ENCODE peak calls at places on chromosomes 11 and 22, in nine cellular contexts. H is mesenchymal stem cell, R is left lung, I is NT2/D1, Y is psoas muscle, C is uterus, F is tibial nerve, V is IMR-90, Q is stomach. X is an unnamed sample.

GRCh38 chr11:63505857-63506528 is at the start of gene LGALS12:
- DNase-seq in H (no peak), R (peak; percentile 82), I (no peak), Y (no peak), C (no peak), F (no peak), V (no peak), Q (no peak), X (no peak)

GRCh38 chr11:60485987-60486386 is 6.6 kb upstream of the MS4A12 start:
- DNase-seq in H (peak; percentile 3), R (no peak), I (peak; percentile 16), Y (no peak), C (no peak), F (peak; percentile 8), V (no peak), Q (peak; percentile 29), X (no peak)

GRCh38 chr11:40445391-40445790 is 1014.1 kb downstream of the LRRC4C start:
- DNase-seq in H (peak; percentile 16), R (no peak), I (no peak), Y (no peak), C (no peak), F (no peak), V (peak; percentile 25), Q (no peak), X (no peak)

GRCh38 chr11:124646148-124646547 is 23.5 kb downstream of the TBRG1 start:
- DNase-seq in H (no peak), R (no peak), I (no peak), Y (no peak), C (no peak), F (no peak), V (no peak), Q (no peak), X (no peak)

GRCh38 chr22:28021998-28022660 is 103.1 kb upstream of the PITPNB start:
- DNase-seq in H (no peak), R (no peak), I (no peak), Y (no peak), C (peak; percentile 10), F (no peak), V (no peak), Q (peak; percentile 21), X (no peak)

GRCh38 chr11:131910491-131911387 is 540.3 kb downstream of the NTM start:
- DNase-seq in H (peak; percentile 62), R (no peak), I (no peak), Y (no peak), C (no peak), F (no peak), V (peak; percentile 43), Q (no peak), X (peak; percentile 44)

GRCh38 chr11:6225896-6226295 is 8.5 kb downstream of the FHIP1B start:
- DNase-seq in H (no peak), R (no peak), I (no peak), Y (no peak), C (no peak), F (no peak), V (no peak), Q (no peak), X (no peak)

GRCh38 chr22:23501244-23501643 is 78.8 kb downstream of the IGLL1 start:
- DNase-seq in H (no peak), R (peak; percentile 37), I (no peak), Y (no peak), C (no peak), F (no peak), V (no peak), Q (no peak), X (no peak)

GRCh38 chr11:42631223-42631843 is 680.5 kb upstream of the API5 start:
- DNase-seq in H (no peak), R (no peak), I (peak; percentile 20), Y (no peak), C (no peak), F (no peak), V (no peak), Q (no peak), X (no peak)

GRCh38 chr11:62458212-62459002 is 39.6 kb downstream of the SCGB1A1 start:
- DNase-seq in H (peak; percentile 28), R (no peak), I (no peak), Y (no peak), C (no peak), F (no peak), V (peak; percentile 27), Q (no peak), X (no peak)

DNA sequence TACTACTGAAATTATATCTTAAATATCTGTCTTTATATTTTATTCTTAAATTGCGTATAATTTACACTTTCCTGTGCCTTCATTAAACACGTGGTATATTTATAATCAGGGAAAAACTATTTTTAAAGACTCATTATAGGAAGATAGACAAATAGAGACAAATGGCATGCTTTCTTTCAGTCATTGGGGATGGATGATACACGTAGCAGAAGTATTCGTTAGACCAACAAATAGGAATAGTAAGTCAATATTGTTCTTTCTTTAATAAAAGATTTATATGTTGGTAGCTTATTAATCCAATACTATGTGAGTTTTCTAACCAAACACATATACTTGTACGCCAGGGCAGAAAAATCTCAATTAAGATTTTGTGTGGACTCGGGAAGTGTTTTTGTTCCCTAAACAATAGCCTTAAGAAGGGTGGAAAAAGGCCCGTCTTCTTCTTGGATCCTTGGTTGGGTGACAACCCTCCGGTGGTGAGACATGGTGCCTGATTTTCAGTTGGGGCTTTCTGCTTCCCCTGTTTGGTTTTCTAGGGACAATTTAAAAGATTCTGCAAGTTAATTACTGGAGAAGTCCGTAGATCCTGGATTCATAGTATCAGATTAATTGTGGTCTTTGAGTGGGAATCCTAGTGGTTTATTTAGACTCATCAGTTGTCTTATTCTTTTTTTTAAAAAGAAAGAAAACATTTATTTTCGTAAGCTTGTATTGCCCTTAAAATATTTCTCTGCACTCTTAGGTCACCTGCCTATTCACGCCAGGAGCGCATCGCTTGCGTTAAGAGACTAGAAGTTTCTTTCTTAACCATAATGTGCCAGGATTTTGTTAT is 83.5 kb upstream of the WNT7B start:
- DNase-seq in H (no peak), R (no peak), I (no peak), Y (no peak), C (no peak), F (no peak), V (no peak), Q (peak; percentile 23), X (peak; percentile 3)
- H3K4me1 ChIP-seq in H (peaks cover 9% of the 10 kb centered on the region), R (peaks cover 40% of the 10 kb centered on the region), I (no peaks in the 10 kb centered on the region), Y (peaks cover 76% of the 10 kb centered on the region), C (peaks cover 27% of the 10 kb centered on the region), F (peaks cover 64% of the 10 kb centered on the region), V (peaks cover 9% of the 10 kb centered on the region), Q (peaks cover 87% of the 10 kb centered on the region), X (peaks cover 79% of the 10 kb centered on the region)

GRCh38 chr11:129434641-129435498 is 59.2 kb downstream of the BARX2 start:
- DNase-seq in H (no peak), R (no peak), I (no peak), Y (no peak), C (no peak), F (no peak), V (no peak), Q (no peak), X (no peak)

GRCh38 chr11:129440028-129440630 is 64.5 kb downstream of the BARX2 start:
- DNase-seq in H (no peak), R (no peak), I (peak; percentile 85), Y (no peak), C (no peak), F (no peak), V (no peak), Q (no peak), X (no peak)

GRCh38 chr11:129442171-129442570 is 66.5 kb downstream of the BARX2 start:
- DNase-seq in H (no peak), R (no peak), I (no peak), Y (no peak), C (no peak), F (no peak), V (no peak), Q (no peak), X (no peak)

GRCh38 chr11:129435499-129436245 is 60.0 kb downstream of the BARX2 start:
- DNase-seq in H (no peak), R (no peak), I (no peak), Y (no peak), C (no peak), F (no peak), V (no peak), Q (no peak), X (no peak)

DNA sequence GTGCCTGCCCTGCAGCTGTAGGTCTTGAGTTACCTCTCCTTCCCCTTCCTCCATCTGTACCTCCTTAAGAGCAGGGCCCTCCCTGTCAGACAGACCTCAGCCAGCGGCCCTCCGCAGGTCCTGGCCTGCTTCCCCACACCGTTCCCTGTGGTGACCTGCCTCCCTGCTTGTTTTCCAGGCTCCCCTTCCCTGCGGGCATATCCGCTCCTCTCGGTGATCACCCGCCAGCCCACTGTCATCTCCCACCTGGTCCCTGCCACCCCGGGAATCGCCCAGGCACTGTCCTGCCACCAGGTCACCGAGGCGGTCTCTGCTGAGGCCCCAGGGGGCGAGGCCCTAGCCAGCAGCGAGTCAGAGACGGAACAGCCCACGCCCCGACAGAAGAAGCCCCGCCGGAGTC is 60.9 kb downstream of the BARX2 start:
- DNase-seq in H (no peak), R (no peak), I (no peak), Y (no peak), C (no peak), F (no peak), V (no peak), Q (no peak), X (no peak)
- H3K4me3 ChIP-seq in H (no peak overlapping the region), R (no peak overlapping the region), I (no peak overlapping the region), Y (no peak overlapping the region), C (no peak overlapping the region), F (no peak overlapping the region), V (no peak overlapping the region), Q (no peak overlapping the region), X (no peak overlapping the region)

GRCh38 chr22:19737846-19738663 is 14.7 kb downstream of the GP1BB start:
- DNase-seq in H (no peak), R (no peak), I (no peak), Y (no peak), C (no peak), F (no peak), V (no peak), Q (no peak), X (no peak)

GRCh38 chr22:19739911-19740449 is 16.6 kb downstream of the GP1BB start:
- DNase-seq in H (no peak), R (no peak), I (no peak), Y (no peak), C (no peak), F (no peak), V (no peak), Q (no peak), X (no peak)

GRCh38 chr22:19740586-19740985 is 17.2 kb downstream of the GP1BB start:
- DNase-seq in H (no peak), R (no peak), I (no peak), Y (no peak), C (no peak), F (no peak), V (no peak), Q (no peak), X (no peak)

GRCh38 chr22:19738664-19739447 is 15.5 kb downstream of the GP1BB start:
- DNase-seq in H (no peak), R (no peak), I (no peak), Y (no peak), C (no peak), F (no peak), V (no peak), Q (no peak), X (no peak)

GRCh38 chr22:19739448-19739895 is 16.1 kb downstream of the GP1BB start:
- DNase-seq in H (no peak), R (no peak), I (no peak), Y (no peak), C (no peak), F (no peak), V (no peak), Q (no peak), X (no peak)
- H3K9me3 ChIP-seq in H (no peaks in the 10 kb centered on the region), R (no peaks in the 10 kb centered on the region), I (no peaks in the 10 kb centered on the region), Y (no peaks in the 10 kb centered on the region), C (no peaks in the 10 kb centered on the region), F (no peaks in the 10 kb centered on the region), V (no peaks in the 10 kb centered on the region), Q (no peaks in the 10 kb centered on the region), X (no peaks in the 10 kb centered on the region)

GRCh38 chr11:128663824-128664223 is 30.0 kb upstream of the FLI1 start:
- DNase-seq in H (no peak), R (no peak), I (no peak), Y (no peak), C (no peak), F (peak; percentile 24), V (no peak), Q (no peak), X (no peak)
- H3K4me1 ChIP-seq in H (no peaks in the 10 kb centered on the region), R (no peaks in the 10 kb centered on the region), I (no peaks in the 10 kb centered on the region), Y (no peaks in the 10 kb centered on the region), C (no peaks in the 10 kb centered on the region), F (no peaks in the 10 kb centered on the region), V (peaks cover 2% of the 10 kb centered on the region), Q (no peaks in the 10 kb centered on the region), X (no peaks in the 10 kb centered on the region)